ENCODE peak calls at places on chromosomes 7 and 10, in eight cellular contexts. Z is activated CD8-positive, alpha-beta T cell treated with anti-CD3 and anti-CD28 coated beads for 36 hours; W is DND-41; P is sigmoid colon; Q is heart right ventricle; L is GM12865; M is Peyer's patch; J is HFFc6. K is an unnamed sample.

GRCh38 chr10:33441561-33441960 is 107.1 kb upstream of the NRP1 start:
- DNase-seq in J (peak; percentile 4), Q (no peak), M (no peak), W (no peak), P (no peak), Z (no peak), L (no peak), K (no peak)

GRCh38 chr7:92606985-92607384 is 16.8 kb upstream of the FAM133B start:
- DNase-seq in P (no peak), L (no peak), Q (no peak), M (no peak), W (no peak), J (no peak), Z (no peak), K (no peak)

GRCh38 chr10:130021373-130021950 is 57.4 kb upstream of the EBF3 start:
- DNase-seq in Q (peak; percentile 13), Z (no peak), P (no peak), L (no peak), J (peak; percentile 96), M (peak; percentile 26), W (no peak), K (peak; percentile 76)

GRCh38 chr10:74822583-74823089 is 3.8 kb upstream of the KAT6B start:
- DNase-seq in J (peak; percentile 81), P (no peak), W (no peak), Q (no peak), Z (no peak), M (no peak), L (no peak), K (no peak)

GRCh38 chr7:98278408-98278807 is 3.1 kb upstream of the BRI3 start:
- DNase-seq in M (no peak), L (no peak), W (no peak), P (no peak), Z (no peak), Q (no peak), J (no peak), K (no peak)

GRCh38 chr7:45921699-45922519 is 837 bp upstream of the IGFBP3 start:
- DNase-seq in W (no peak), Z (peak; percentile 43), J (peak; percentile 68), M (peak; percentile 66), P (no peak), L (peak; percentile 44), Q (peak; percentile 78), K (peak; percentile 65)

GRCh38 chr7:36490335-36490940 is 100.8 kb downstream of the ANLN start:
- DNase-seq in L (no peak), W (no peak), M (no peak), J (no peak), P (no peak), Q (no peak), Z (no peak), K (peak; percentile 21)

GRCh38 chr7:116784647-116785046 is 77.7 kb upstream of the CAPZA2 start:
- DNase-seq in J (no peak), M (no peak), Q (no peak), W (no peak), P (no peak), Z (no peak), L (no peak), K (no peak)

GRCh38 chr7:151775547-151776443 is 101.1 kb downstream of the PRKAG2 start:
- DNase-seq in Q (no peak), P (peak; percentile 44), M (no peak), Z (no peak), J (no peak), L (no peak), W (no peak), K (no peak)

GRCh38 chr10:132433671-132434340 is 36.8 kb downstream of the PWWP2B start:
- DNase-seq in Q (no peak), W (no peak), P (no peak), J (no peak), L (no peak), Z (no peak), M (no peak), K (no peak)

GRCh38 chr10:58918887-58919286 is 257.6 kb upstream of the PHYHIPL start:
- DNase-seq in Q (no peak), P (no peak), J (no peak), L (peak; percentile 47), Z (no peak), W (no peak), M (no peak), K (no peak)

GRCh38 chr7:33145174-33145573 is 15.8 kb downstream of the BBS9 start:
- DNase-seq in Z (no peak), J (no peak), Q (no peak), M (no peak), P (no peak), L (no peak), W (no peak), K (no peak)
- TF ChIP-seq CTCF in Z (no peak), J (no peak), Q (no peak), M (no peak), P (no peak), L (no peak), W (no peak), K (no peak)

DNA sequence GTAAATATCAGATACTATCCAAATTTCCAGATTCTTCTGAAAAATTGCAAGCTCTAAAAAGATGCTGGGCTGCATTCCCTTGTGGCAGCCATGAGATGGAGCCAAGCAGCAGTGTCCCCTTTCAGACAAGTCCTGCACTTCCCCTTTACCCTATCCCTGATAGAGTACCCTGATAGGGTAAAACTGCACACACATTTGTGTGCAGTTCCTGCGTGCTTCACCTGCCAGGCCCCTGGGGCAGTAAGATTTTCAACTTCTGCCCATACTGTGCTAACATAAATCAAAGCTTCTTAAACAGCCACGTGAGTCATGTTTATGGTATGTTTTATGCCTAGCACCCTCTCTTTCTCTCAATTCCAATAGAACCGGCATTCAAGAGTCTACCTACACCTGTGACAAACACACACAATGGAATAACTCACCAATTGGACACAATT is 52.2 kb downstream of the IFIT5 start:
- DNase-seq in Q (no peak), W (no peak), M (no peak), Z (no peak), J (peak; percentile 33), P (no peak), L (peak; percentile 35), K (peak; percentile 77)
- TF ChIP-seq CTCF in Q (peak; percentile 42), W (peak; percentile 24), M (no peak), Z (no peak), J (peak; percentile 75), P (peak; percentile 28), L (peak; percentile 31), K (peak; percentile 43)

DNA sequence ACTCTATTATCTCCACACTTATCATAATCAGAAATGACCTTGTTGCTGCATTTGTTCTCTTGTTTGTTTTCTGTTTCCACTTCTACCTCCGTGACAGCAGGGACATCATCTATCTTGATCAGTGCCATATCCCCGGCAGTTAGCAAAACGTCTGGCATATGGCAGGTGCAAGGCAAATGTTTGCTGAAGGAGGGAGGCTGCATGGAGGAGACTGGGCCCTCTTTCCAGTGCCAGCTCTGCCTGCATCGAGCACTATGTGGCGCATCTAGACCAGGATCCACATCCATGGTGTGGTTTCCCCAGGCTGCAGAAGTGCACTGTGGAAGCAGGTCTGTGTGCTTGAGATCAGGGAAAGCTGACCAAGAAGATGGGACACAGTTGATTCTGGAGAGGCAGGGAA is 181.2 kb downstream of the KCNMA1 start:
- DNase-seq in J (no peak), L (no peak), Z (no peak), P (no peak), W (no peak), Q (no peak), M (peak; percentile 56), K (no peak)
- TF ChIP-seq CTCF in J (no peak), L (peak; percentile 7), Z (no peak), P (no peak), W (no peak), Q (no peak), M (peak; percentile 59), K (no peak)

GRCh38 chr7:12436896-12437535 is 33.4 kb upstream of the VWDE start:
- DNase-seq in P (no peak), J (no peak), W (no peak), Q (no peak), Z (no peak), M (no peak), L (peak; percentile 24), K (peak; percentile 26)
- TF ChIP-seq CTCF in P (no peak), J (no peak), W (no peak), Q (no peak), Z (no peak), M (no peak), L (no peak), K (no peak)

GRCh38 chr7:25351761-25352160 is 123.5 kb upstream of the NPVF start:
- DNase-seq in Q (no peak), P (no peak), Z (no peak), M (no peak), J (no peak), L (no peak), W (no peak), K (no peak)

GRCh38 chr7:25353744-25354143 is 125.5 kb upstream of the NPVF start:
- DNase-seq in P (no peak), Z (no peak), W (no peak), J (no peak), L (no peak), M (no peak), Q (no peak), K (no peak)

GRCh38 chr7:25356534-25357151 is 128.4 kb upstream of the NPVF start:
- DNase-seq in M (no peak), Q (no peak), Z (no peak), P (no peak), W (no peak), J (no peak), L (no peak), K (no peak)

GRCh38 chr7:25350074-25350473 is 121.8 kb upstream of the NPVF start:
- DNase-seq in W (no peak), Q (no peak), P (no peak), Z (no peak), M (no peak), J (no peak), L (no peak), K (no peak)

GRCh38 chr7:25353191-25353590 is 124.9 kb upstream of the NPVF start:
- DNase-seq in L (no peak), Q (no peak), P (no peak), M (no peak), Z (no peak), J (no peak), W (no peak), K (peak; percentile 13)
- TF ChIP-seq CTCF in L (no peak), Q (no peak), P (no peak), M (no peak), Z (no peak), J (no peak), W (no peak), K (no peak)

DNA sequence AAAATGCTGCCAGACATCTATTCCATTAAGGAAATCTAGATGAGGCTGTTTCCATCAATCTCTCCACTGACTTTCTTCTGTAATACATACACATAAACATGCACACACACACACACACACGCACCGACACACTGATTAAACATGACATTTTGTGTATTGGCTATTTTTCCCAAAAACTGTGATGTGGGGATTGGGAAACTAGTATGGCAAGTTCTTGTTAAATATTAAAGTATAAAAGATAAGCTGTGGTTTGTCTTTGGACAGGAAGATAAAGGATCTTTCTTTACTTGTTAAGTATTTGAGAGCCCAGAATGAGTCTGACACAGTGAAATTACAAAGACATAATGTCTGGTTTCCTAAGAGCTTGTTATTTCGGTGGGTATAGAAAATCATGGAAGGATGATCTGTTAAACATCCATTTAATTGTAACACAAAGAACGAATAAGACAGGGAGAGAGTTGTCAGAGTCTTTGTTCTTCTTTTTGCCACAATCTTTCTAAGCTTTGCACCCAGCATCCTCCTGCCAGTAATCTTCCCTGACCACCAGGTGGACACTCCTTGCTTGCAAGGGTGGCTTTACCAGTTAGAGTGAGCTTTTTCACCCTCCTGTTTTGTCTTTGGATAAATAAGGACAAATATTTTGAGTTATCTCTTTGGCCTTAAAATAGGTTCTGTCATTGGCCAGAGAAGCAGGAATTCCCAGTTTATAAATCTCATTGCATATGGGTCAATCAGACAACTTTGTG is 177.2 kb upstream of the TMEM72 start:
- DNase-seq in L (no peak), Z (no peak), M (no peak), Q (no peak), J (no peak), P (no peak), W (no peak), K (no peak)
- TF ChIP-seq CTCF in L (no peak), Z (no peak), M (no peak), Q (no peak), J (peak; percentile 74), P (no peak), W (no peak), K (peak; percentile 6)

K was measured in MCF 10A.